ENCODE peak calls at places on chromosome 9, in six cellular contexts. One of them, this sample, is unnamed.

GRCh38 chr9:88523056-88523455 is 11.9 kb upstream of the NXNL2 start:
- DNase-seq in sigmoid colon: no peak
- DNase-seq in cardiac muscle cell: peak; percentile 34
- DNase-seq in PC-3: peak; percentile 52
- DNase-seq in astrocyte: peak; percentile 87
- DNase-seq in thoracic aorta: no peak
- DNase-seq in this sample: no peak

GRCh38 chr9:77943053-77943452 is 88.6 kb downstream of the GNAQ start:
- DNase-seq in thoracic aorta: no peak
- DNase-seq in PC-3: no peak
- DNase-seq in cardiac muscle cell: peak; percentile 58
- DNase-seq in sigmoid colon: no peak
- DNase-seq in astrocyte: no peak
- DNase-seq in this sample: no peak

GRCh38 chr9:129640086-129640870 is 1.7 kb downstream of the ASB6 start:
- DNase-seq in astrocyte: peak; percentile 81
- DNase-seq in PC-3: no peak
- DNase-seq in sigmoid colon: no peak
- DNase-seq in thoracic aorta: no peak
- DNase-seq in cardiac muscle cell: peak; percentile 46
- DNase-seq in this sample: no peak

GRCh38 chr9:14315754-14316573 is 2.0 kb upstream of the NFIB start:
- DNase-seq in sigmoid colon: no peak
- DNase-seq in thoracic aorta: no peak
- DNase-seq in PC-3: peak; percentile 40
- DNase-seq in astrocyte: no peak
- DNase-seq in cardiac muscle cell: peak; percentile 84
- DNase-seq in this sample: peak; percentile 50

GRCh38 chr9:111036946-111037743 is 1.1 kb downstream of the LPAR1 start:
- DNase-seq in thoracic aorta: no peak
- DNase-seq in PC-3: peak; percentile 29
- DNase-seq in astrocyte: peak; percentile 33
- DNase-seq in cardiac muscle cell: peak; percentile 57
- DNase-seq in sigmoid colon: no peak
- DNase-seq in this sample: no peak

GRCh38 chr9:88536951-88537742 is 2.2 kb downstream of the NXNL2 start:
- DNase-seq in PC-3: no peak
- DNase-seq in cardiac muscle cell: no peak
- DNase-seq in sigmoid colon: no peak
- DNase-seq in astrocyte: peak; percentile 71
- DNase-seq in thoracic aorta: no peak
- DNase-seq in this sample: peak; percentile 66

GRCh38 chr9:113299800-113300292 is 3.3 kb downstream of the RNF183 start:
- DNase-seq in sigmoid colon: no peak
- DNase-seq in cardiac muscle cell: peak; percentile 73
- DNase-seq in thoracic aorta: no peak
- DNase-seq in PC-3: no peak
- DNase-seq in astrocyte: no peak
- DNase-seq in this sample: no peak

GRCh38 chr9:26210338-26210851 is 532.2 kb upstream of the TUSC1 start:
- DNase-seq in sigmoid colon: no peak
- DNase-seq in astrocyte: peak; percentile 14
- DNase-seq in thoracic aorta: no peak
- DNase-seq in PC-3: no peak
- DNase-seq in cardiac muscle cell: peak; percentile 23
- DNase-seq in this sample: no peak

GRCh38 chr9:33858346-33858869 is 41.4 kb downstream of the UBE2R2 start:
- DNase-seq in astrocyte: peak; percentile 35
- DNase-seq in thoracic aorta: no peak
- DNase-seq in sigmoid colon: no peak
- DNase-seq in cardiac muscle cell: no peak
- DNase-seq in PC-3: peak; percentile 26
- DNase-seq in this sample: no peak

GRCh38 chr9:115063058-115063850 is 54.7 kb downstream of the TNC start:
- DNase-seq in PC-3: peak; percentile 46
- DNase-seq in cardiac muscle cell: peak; percentile 25
- DNase-seq in thoracic aorta: no peak
- DNase-seq in sigmoid colon: no peak
- DNase-seq in astrocyte: peak; percentile 65
- DNase-seq in this sample: no peak

GRCh38 chr9:73167614-73168013 is 15.9 kb downstream of the ANXA1 start:
- DNase-seq in sigmoid colon: no peak
- DNase-seq in cardiac muscle cell: no peak
- DNase-seq in thoracic aorta: no peak
- DNase-seq in PC-3: no peak
- DNase-seq in astrocyte: no peak
- DNase-seq in this sample: no peak

GRCh38 chr9:23524607-23525155 is 301.4 kb downstream of the ELAVL2 start:
- DNase-seq in PC-3: no peak
- DNase-seq in cardiac muscle cell: no peak
- DNase-seq in thoracic aorta: no peak
- DNase-seq in astrocyte: peak; percentile 16
- DNase-seq in sigmoid colon: no peak
- DNase-seq in this sample: no peak

GRCh38 chr9:112793213-112793810 is 42.8 kb downstream of the SNX30 start:
- DNase-seq in PC-3: peak; percentile 69
- DNase-seq in thoracic aorta: no peak
- DNase-seq in astrocyte: peak; percentile 26
- DNase-seq in cardiac muscle cell: peak; percentile 76
- DNase-seq in sigmoid colon: peak; percentile 81
- DNase-seq in this sample: no peak

GRCh38 chr9:83065233-83065632 is 2.3 kb upstream of the RASEF start:
- DNase-seq in sigmoid colon: no peak
- DNase-seq in cardiac muscle cell: no peak
- DNase-seq in thoracic aorta: no peak
- DNase-seq in PC-3: no peak
- DNase-seq in astrocyte: no peak
- DNase-seq in this sample: no peak

GRCh38 chr9:112312139-112312538 is 21.3 kb downstream of the PTBP3 start:
- DNase-seq in astrocyte: no peak
- DNase-seq in PC-3: no peak
- DNase-seq in sigmoid colon: no peak
- DNase-seq in cardiac muscle cell: no peak
- DNase-seq in thoracic aorta: no peak
- DNase-seq in this sample: no peak

GRCh38 chr9:113992276-113992951 is 85.7 kb downstream of the AMBP start:
- DNase-seq in thoracic aorta: no peak
- DNase-seq in sigmoid colon: no peak
- DNase-seq in PC-3: no peak
- DNase-seq in cardiac muscle cell: no peak
- DNase-seq in astrocyte: no peak
- DNase-seq in this sample: no peak

GRCh38 chr9:127470662-127471061 is 19.4 kb downstream of the LRSAM1 start:
- DNase-seq in PC-3: no peak
- DNase-seq in thoracic aorta: no peak
- DNase-seq in astrocyte: no peak
- DNase-seq in cardiac muscle cell: no peak
- DNase-seq in sigmoid colon: no peak
- DNase-seq in this sample: no peak

GRCh38 chr9:2639786-2640185 is 18.2 kb downstream of the VLDLR start:
- DNase-seq in PC-3: no peak
- DNase-seq in cardiac muscle cell: peak; percentile 24
- DNase-seq in sigmoid colon: no peak
- DNase-seq in thoracic aorta: no peak
- DNase-seq in astrocyte: no peak
- DNase-seq in this sample: no peak

GRCh38 chr9:84949258-84949657 is 279.7 kb downstream of the NTRK2 start:
- DNase-seq in sigmoid colon: no peak
- DNase-seq in astrocyte: no peak
- DNase-seq in PC-3: no peak
- DNase-seq in thoracic aorta: no peak
- DNase-seq in cardiac muscle cell: no peak
- DNase-seq in this sample: no peak

GRCh38 chr9:26975728-26976707 is 19.8 kb downstream of the IFT74 start:
- DNase-seq in astrocyte: peak; percentile 14
- DNase-seq in cardiac muscle cell: peak; percentile 60
- DNase-seq in thoracic aorta: no peak
- DNase-seq in PC-3: peak; percentile 47
- DNase-seq in sigmoid colon: no peak
- DNase-seq in this sample: no peak

GRCh38 chr9:128787583-128788156 is 617 bp downstream of the TBC1D13 start:
- DNase-seq in cardiac muscle cell: peak; percentile 24
- DNase-seq in sigmoid colon: no peak
- DNase-seq in astrocyte: no peak
- DNase-seq in thoracic aorta: no peak
- DNase-seq in PC-3: peak; percentile 5
- DNase-seq in this sample: no peak

GRCh38 chr9:114606068-114606467 is 5.0 kb upstream of the TMEM268 start:
- DNase-seq in sigmoid colon: no peak
- DNase-seq in PC-3: no peak
- DNase-seq in cardiac muscle cell: no peak
- DNase-seq in thoracic aorta: no peak
- DNase-seq in astrocyte: no peak
- DNase-seq in this sample: no peak

DNA sequence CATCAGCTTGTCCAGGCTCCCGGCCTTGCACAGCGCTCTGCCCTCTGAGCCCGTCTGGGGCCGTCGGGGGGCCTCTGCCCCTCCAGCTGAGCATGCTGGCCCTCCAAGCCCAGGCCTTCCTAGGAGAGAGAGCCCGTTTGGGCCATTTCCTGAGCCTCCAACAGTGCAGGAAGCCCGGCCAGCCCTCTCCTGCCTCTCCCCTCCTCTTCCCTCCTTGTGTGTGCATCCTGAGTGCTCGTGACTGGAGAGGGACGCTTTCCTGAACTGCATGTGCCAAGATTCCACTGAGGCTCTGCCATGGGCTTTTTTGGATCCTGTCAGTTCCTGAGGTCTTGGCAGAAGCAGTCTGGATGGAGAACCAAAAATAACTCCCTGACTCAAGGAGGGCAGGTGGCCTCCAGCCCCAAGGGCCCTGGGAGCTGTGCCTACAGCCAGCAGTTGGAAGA is 15.6 kb downstream of the OLFM1 start:
- DNase-seq in cardiac muscle cell: no peak
- DNase-seq in sigmoid colon: no peak
- DNase-seq in thoracic aorta: no peak
- DNase-seq in astrocyte: no peak
- DNase-seq in PC-3: no peak
- DNase-seq in this sample: no peak
- H3K27ac ChIP-seq in cardiac muscle cell: no peak overlapping the region
- H3K27ac ChIP-seq in sigmoid colon: peak overlapping the region; percentile 45
- H3K27ac ChIP-seq in thoracic aorta: no peak overlapping the region
- H3K27ac ChIP-seq in astrocyte: no peak overlapping the region
- H3K27ac ChIP-seq in PC-3: no peak overlapping the region
- H3K27ac ChIP-seq in this sample: no peak overlapping the region

GRCh38 chr9:94159069-94159915 is 75.0 kb downstream of the PTPDC1 start:
- DNase-seq in cardiac muscle cell: peak; percentile 41
- DNase-seq in PC-3: no peak
- DNase-seq in astrocyte: no peak
- DNase-seq in sigmoid colon: no peak
- DNase-seq in thoracic aorta: no peak
- DNase-seq in this sample: no peak

GRCh38 chr9:94156549-94157407 is 72.5 kb downstream of the PTPDC1 start:
- DNase-seq in cardiac muscle cell: peak; percentile 94
- DNase-seq in thoracic aorta: peak; percentile 52
- DNase-seq in sigmoid colon: peak; percentile 93
- DNase-seq in astrocyte: peak; percentile 71
- DNase-seq in PC-3: peak; percentile 38
- DNase-seq in this sample: peak; percentile 42

GRCh38 chr9:94157408-94157801 is 73.1 kb downstream of the PTPDC1 start:
- DNase-seq in thoracic aorta: no peak
- DNase-seq in cardiac muscle cell: no peak
- DNase-seq in astrocyte: no peak
- DNase-seq in sigmoid colon: no peak
- DNase-seq in PC-3: no peak
- DNase-seq in this sample: no peak

GRCh38 chr9:94161673-94162072 is 77.4 kb downstream of the PTPDC1 start:
- DNase-seq in thoracic aorta: no peak
- DNase-seq in astrocyte: no peak
- DNase-seq in PC-3: no peak
- DNase-seq in sigmoid colon: no peak
- DNase-seq in cardiac muscle cell: no peak
- DNase-seq in this sample: no peak

DNA sequence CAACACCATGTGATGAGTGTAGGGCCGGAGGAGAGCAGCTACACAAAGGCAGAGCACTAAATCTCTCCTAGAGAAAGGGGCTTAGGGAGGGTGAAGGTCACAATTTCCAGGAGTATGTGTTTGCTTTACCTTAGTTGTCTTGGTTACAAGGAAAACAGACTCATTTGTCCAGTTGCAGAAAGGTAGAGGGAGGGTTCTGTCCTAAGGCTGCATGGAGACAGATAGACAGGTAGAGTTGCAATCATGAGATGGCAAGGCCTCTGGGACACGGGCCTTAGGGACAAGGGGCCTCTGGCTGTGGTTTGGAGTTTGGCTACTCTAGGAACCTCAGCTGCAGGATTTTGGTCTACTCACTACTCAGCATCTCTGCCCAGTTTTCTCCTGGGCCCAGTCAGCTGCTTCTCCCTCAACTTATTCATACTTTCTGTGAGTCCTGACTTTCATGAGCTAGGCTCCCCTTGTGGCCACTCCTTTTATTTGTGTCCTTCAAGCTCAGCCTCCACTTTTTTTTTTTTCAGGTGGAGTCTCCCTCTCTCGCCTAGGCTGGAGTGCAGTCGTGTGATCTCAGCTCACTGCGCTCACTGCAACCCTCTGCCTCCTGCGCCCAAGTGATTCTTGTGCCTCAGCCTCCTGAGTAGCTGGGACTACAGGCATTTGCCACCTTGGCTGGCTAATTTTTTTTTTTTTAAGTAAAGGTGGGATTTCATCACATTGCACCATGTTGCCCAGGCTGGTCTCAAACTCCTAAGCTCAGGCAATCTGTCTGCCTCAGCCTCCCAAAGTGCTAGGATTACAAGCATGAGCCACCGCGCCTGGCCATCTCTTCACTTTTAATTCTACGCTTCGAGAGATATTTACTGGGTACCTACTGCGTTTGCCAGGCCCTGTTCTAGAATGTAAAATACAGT is 76.6 kb downstream of the PTPDC1 start:
- DNase-seq in thoracic aorta: no peak
- DNase-seq in astrocyte: no peak
- DNase-seq in PC-3: no peak
- DNase-seq in sigmoid colon: no peak
- DNase-seq in cardiac muscle cell: no peak
- DNase-seq in this sample: no peak
- TF ChIP-seq CTCF in thoracic aorta: no peak
- TF ChIP-seq CTCF in astrocyte: no peak
- TF ChIP-seq CTCF in PC-3: peak; percentile 18
- TF ChIP-seq CTCF in sigmoid colon: no peak
- TF ChIP-seq CTCF in cardiac muscle cell: no peak
- TF ChIP-seq CTCF in this sample: no peak

GRCh38 chr9:96585426-96585825 is 34.2 kb downstream of the CDC14B start:
- DNase-seq in thoracic aorta: no peak
- DNase-seq in cardiac muscle cell: no peak
- DNase-seq in PC-3: no peak
- DNase-seq in astrocyte: peak; percentile 52
- DNase-seq in sigmoid colon: no peak
- DNase-seq in this sample: no peak
- H3K27me3 ChIP-seq in thoracic aorta: no peaks in the 10 kb centered on the region
- H3K27me3 ChIP-seq in cardiac muscle cell: no peaks in the 10 kb centered on the region
- H3K27me3 ChIP-seq in PC-3: no peaks in the 10 kb centered on the region
- H3K27me3 ChIP-seq in astrocyte: no peaks in the 10 kb centered on the region
- H3K27me3 ChIP-seq in sigmoid colon: no peaks in the 10 kb centered on the region
- H3K27me3 ChIP-seq in this sample: no peaks in the 10 kb centered on the region

DNA sequence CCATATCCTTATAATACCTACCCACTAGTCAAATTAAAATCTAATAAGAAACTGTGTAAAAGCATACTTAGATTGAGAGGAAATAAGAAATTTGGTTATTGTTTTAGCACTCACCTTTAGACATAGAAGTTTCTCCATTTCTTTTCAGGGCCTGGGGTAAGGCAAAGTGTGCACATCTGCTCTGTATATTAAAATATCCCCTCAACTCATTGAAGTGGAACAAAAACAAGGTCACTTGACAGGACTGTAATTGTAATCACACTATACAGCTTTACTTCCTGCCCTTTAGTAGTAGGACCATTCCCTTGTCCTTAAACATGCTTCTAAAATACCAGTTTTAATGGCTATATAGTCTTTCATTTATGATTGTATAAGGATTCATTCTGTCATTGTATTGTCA is 15.3 kb downstream of the TGFBR1 start:
- DNase-seq in PC-3: no peak
- DNase-seq in cardiac muscle cell: no peak
- DNase-seq in astrocyte: no peak
- DNase-seq in thoracic aorta: no peak
- DNase-seq in sigmoid colon: no peak
- DNase-seq in this sample: no peak
- H3K27ac ChIP-seq in PC-3: no peak overlapping the region
- H3K27ac ChIP-seq in cardiac muscle cell: no peak overlapping the region
- H3K27ac ChIP-seq in astrocyte: no peak overlapping the region
- H3K27ac ChIP-seq in thoracic aorta: no peak overlapping the region
- H3K27ac ChIP-seq in sigmoid colon: no peak overlapping the region
- H3K27ac ChIP-seq in this sample: no peak overlapping the region